ENCODE peak calls at places on chromosome 11, in four cellular contexts. T is tibial nerve, C is esophagus muscularis mucosa, G is body of pancreas. Y is an unnamed sample.

GRCh38 chr11:63508009-63508408 is 2.1 kb downstream of the LGALS12 start:
- DNase-seq in T (no peak), C (no peak), G (peak; percentile 84), Y (no peak)

GRCh38 chr11:33564856-33565453 is 135.7 kb downstream of the C11orf91 start:
- DNase-seq in T (no peak), C (no peak), G (no peak), Y (no peak)

GRCh38 chr11:121318848-121319834 is 26.6 kb downstream of the SC5D start:
- DNase-seq in T (no peak), C (no peak), G (peak; percentile 13), Y (no peak)

GRCh38 chr11:28337701-28338100 is 229.5 kb downstream of the METTL15 start:
- DNase-seq in T (no peak), C (no peak), G (no peak), Y (no peak)

GRCh38 chr11:129451524-129451923 is 75.9 kb downstream of the BARX2 start:
- DNase-seq in T (no peak), C (peak; percentile 90), G (peak; percentile 17), Y (no peak)

GRCh38 chr11:88414385-88414861 is 76.9 kb upstream of the CTSC start:
- DNase-seq in T (no peak), C (no peak), G (peak; percentile 32), Y (no peak)

GRCh38 chr11:69186316-69187266 is 30.9 kb downstream of the SMIM38 start:
- DNase-seq in T (no peak), C (no peak), G (no peak), Y (no peak)

GRCh38 chr11:45089845-45090499 is 56.5 kb upstream of the PRDM11 start:
- DNase-seq in T (no peak), C (no peak), G (no peak), Y (no peak)

GRCh38 chr11:130740819-130741218 is 175.5 kb downstream of the SNX19 start:
- DNase-seq in T (no peak), C (no peak), G (no peak), Y (no peak)

GRCh38 chr11:116740741-116741140 is 32.0 kb downstream of the BUD13 start:
- DNase-seq in T (no peak), C (peak; percentile 79), G (no peak), Y (no peak)

GRCh38 chr11:104124979-104125378 is 39.0 kb downstream of the PDGFD start:
- DNase-seq in T (no peak), C (no peak), G (no peak), Y (no peak)

GRCh38 chr11:33687733-33688479 is 12.7 kb downstream of the C11orf91 start:
- DNase-seq in T (no peak), C (no peak), G (peak; percentile 59), Y (no peak)

GRCh38 chr11:1201395-1202153 is 21.3 kb upstream of the MUC5B start:
- DNase-seq in T (no peak), C (no peak), G (no peak), Y (no peak)

GRCh38 chr11:106398396-106399074 is 321.1 kb downstream of the AASDHPPT start:
- DNase-seq in T (no peak), C (no peak), G (no peak), Y (no peak)

GRCh38 chr11:28759311-28759710 is 651.1 kb downstream of the METTL15 start:
- DNase-seq in T (no peak), C (no peak), G (no peak), Y (no peak)

GRCh38 chr11:19374189-19374588 is 133.4 kb upstream of the E2F8 start:
- DNase-seq in T (no peak), C (no peak), G (no peak), Y (no peak)

GRCh38 chr11:19931141-19931767 is 218.6 kb downstream of the NAV2 start:
- DNase-seq in T (no peak), C (no peak), G (no peak), Y (no peak)

GRCh38 chr11:123924027-123924426 is 15.4 kb upstream of the OR4D5 start:
- DNase-seq in T (no peak), C (no peak), G (no peak), Y (no peak)

DNA sequence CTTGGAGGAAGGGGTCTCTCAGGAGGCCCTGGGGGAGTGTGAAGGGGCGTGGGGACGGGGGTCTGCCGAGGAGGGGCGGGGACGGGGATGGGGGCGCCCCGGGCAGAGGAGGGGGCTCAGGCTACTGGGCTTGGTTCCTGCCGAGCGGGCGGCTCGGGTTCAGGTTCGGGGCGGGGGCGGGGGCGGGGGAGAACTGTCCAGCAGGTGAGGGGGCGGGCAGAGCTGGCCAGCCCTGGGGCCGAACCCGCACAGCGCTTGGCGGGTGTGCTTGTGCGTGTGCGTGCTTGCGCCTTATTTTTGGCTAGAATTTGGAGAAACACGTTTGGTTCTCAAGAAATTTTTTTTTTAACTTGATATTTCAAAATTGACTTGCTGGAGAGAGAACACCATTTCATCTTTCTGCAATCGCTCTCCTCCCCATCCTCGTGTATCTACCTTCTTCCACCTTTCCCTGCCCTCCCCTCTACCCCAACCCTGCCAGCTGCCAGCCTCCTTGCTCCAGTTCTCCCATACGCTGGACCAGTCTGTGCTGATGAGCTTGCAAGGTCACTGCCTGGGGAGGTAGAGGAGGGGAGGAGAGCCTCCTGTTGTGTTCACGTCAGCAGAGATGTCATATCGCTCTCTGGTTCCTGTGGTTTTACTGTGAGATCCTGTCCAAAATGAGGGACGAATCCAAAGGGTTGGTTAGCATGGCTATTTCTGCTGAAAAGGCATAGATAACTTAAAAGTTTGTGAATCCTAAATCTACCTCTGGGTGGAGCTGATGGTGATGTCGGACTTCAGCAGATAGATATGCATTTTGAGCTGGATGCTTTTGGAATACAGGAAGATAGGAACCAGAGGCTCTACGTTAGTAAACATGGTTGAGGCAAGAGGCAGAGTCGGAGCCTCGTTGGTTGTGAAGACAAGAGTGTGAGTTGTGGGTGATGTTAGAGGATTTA is 668 bp downstream of the MADD start:
- DNase-seq in T (no peak), C (no peak), G (peak; percentile 41), Y (no peak)
- TF ChIP-seq POLR2A in T (no peak), C (no peak), G (no peak), Y (no peak)

DNA sequence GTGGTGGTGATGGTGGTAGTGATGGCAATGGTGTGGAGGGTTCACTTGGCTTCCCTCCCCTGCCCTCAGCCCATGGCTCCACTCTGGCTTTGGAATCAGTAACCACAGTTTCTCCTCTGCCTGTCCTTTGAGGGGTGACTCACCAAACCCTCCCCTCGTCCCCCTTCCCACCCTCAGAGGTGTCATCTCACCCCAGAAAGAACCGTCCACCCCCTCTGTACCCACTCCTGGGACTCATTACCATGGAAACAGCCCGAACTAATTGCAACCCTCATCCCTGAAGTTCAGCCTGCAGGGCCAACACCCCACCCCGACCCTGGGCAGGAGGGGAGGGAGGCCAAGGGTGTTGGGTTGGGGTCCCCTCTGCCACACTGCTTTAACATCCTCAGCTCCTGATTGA is 26.6 kb downstream of the PHLDB1 start:
- DNase-seq in T (no peak), C (no peak), G (no peak), Y (no peak)
- H3K4me1 ChIP-seq in T (peaks cover 81% of the 10 kb centered on the region), C (peaks cover 58% of the 10 kb centered on the region), G (peaks cover 37% of the 10 kb centered on the region), Y (peaks cover 5% of the 10 kb centered on the region)

GRCh38 chr11:75403983-75404658 is 4.8 kb downstream of the RPS3 start:
- DNase-seq in T (no peak), C (no peak), G (no peak), Y (no peak)
- H3K27ac ChIP-seq in T (no peak overlapping the region), C (no peak overlapping the region), G (no peak overlapping the region), Y (no peak overlapping the region)

GRCh38 chr11:64869571-64870175 is 8.7 kb downstream of the EHD1 start:
- DNase-seq in T (no peak), C (no peak), G (no peak), Y (no peak)
- TF ChIP-seq POLR2A in T (no peak), C (no peak), G (no peak), Y (no peak)

GRCh38 chr11:10600570-10601248 is 32.2 kb upstream of the LYVE1 start:
- DNase-seq in T (no peak), C (peak; percentile 89), G (no peak), Y (no peak)
- H3K4me1 ChIP-seq in T (peaks cover 16% of the 10 kb centered on the region), C (peaks cover 24% of the 10 kb centered on the region), G (no peaks in the 10 kb centered on the region), Y (no peaks in the 10 kb centered on the region)